ENCODE peak calls at places on chromosomes 4 and X, in six cellular contexts. One of them, this sample, is unnamed.

GRCh38 chr4:156999175-156999517 is 27.5 kb upstream of the PDGFC start:
- DNase-seq in SK-N-SH: no peak
- DNase-seq in K562: no peak
- DNase-seq in HepG2: peak
- DNase-seq in GM12878: no peak
- DNase-seq in A549: peak
- DNase-seq in this sample: peak

GRCh38 chr4:18582841-18583240 is 561.3 kb upstream of the LCORL start:
- DNase-seq in SK-N-SH: no peak
- DNase-seq in K562: no peak
- DNase-seq in HepG2: no peak
- DNase-seq in GM12878: no peak
- DNase-seq in A549: no peak
- DNase-seq in this sample: no peak

GRCh38 chrX:101206471-101206870 is 13.1 kb upstream of the DRP2 start:
- DNase-seq in SK-N-SH: peak
- DNase-seq in K562: peak
- DNase-seq in HepG2: peak
- DNase-seq in GM12878: no peak
- DNase-seq in A549: peak
- DNase-seq in this sample: peak

GRCh38 chrX:151902813-151903591 is 9.7 kb upstream of the MAGEA4 start:
- DNase-seq in SK-N-SH: no peak
- DNase-seq in K562: no peak
- DNase-seq in HepG2: peak
- DNase-seq in GM12878: no peak
- DNase-seq in A549: peak
- DNase-seq in this sample: peak

GRCh38 chr4:24547979-24548378 is 36.4 kb downstream of the DHX15 start:
- DNase-seq in SK-N-SH: no peak
- DNase-seq in K562: no peak
- DNase-seq in HepG2: no peak
- DNase-seq in GM12878: no peak
- DNase-seq in A549: no peak
- DNase-seq in this sample: no peak

GRCh38 chr4:84878541-84878940 is 87.9 kb downstream of the WDFY3 start:
- DNase-seq in SK-N-SH: no peak
- DNase-seq in K562: no peak
- DNase-seq in HepG2: no peak
- DNase-seq in GM12878: no peak
- DNase-seq in A549: no peak
- DNase-seq in this sample: peak

GRCh38 chr4:179989975-179990374 is 2253.2 kb upstream of the TENM3 start:
- DNase-seq in SK-N-SH: no peak
- DNase-seq in K562: no peak
- DNase-seq in HepG2: no peak
- DNase-seq in GM12878: peak
- DNase-seq in A549: no peak
- DNase-seq in this sample: no peak

GRCh38 chr4:84750260-84750955 is 167.5 kb downstream of the CDS1 start:
- DNase-seq in SK-N-SH: peak
- DNase-seq in K562: peak
- DNase-seq in HepG2: peak
- DNase-seq in GM12878: no peak
- DNase-seq in A549: peak
- DNase-seq in this sample: peak

GRCh38 chrX:9995855-9996339 is 28.7 kb downstream of the CLDN34 start:
- DNase-seq in SK-N-SH: peak
- DNase-seq in K562: peak
- DNase-seq in HepG2: peak
- DNase-seq in GM12878: no peak
- DNase-seq in A549: peak
- DNase-seq in this sample: peak

GRCh38 chrX:23822397-23822796 is 39.4 kb downstream of the SAT1 start:
- DNase-seq in SK-N-SH: no peak
- DNase-seq in K562: no peak
- DNase-seq in HepG2: peak
- DNase-seq in GM12878: no peak
- DNase-seq in A549: peak
- DNase-seq in this sample: peak

GRCh38 chr4:75180790-75181776 is 248.2 kb downstream of the PARM1 start:
- DNase-seq in SK-N-SH: no peak
- DNase-seq in K562: peak
- DNase-seq in HepG2: no peak
- DNase-seq in GM12878: peak
- DNase-seq in A549: peak
- DNase-seq in this sample: no peak

GRCh38 chrX:12771445-12772069 is 19.7 kb upstream of the PRPS2 start:
- DNase-seq in SK-N-SH: peak
- DNase-seq in K562: peak
- DNase-seq in HepG2: no peak
- DNase-seq in GM12878: peak
- DNase-seq in A549: peak
- DNase-seq in this sample: peak

GRCh38 chr4:3372933-3373465 is 68.8 kb upstream of the HGFAC start:
- DNase-seq in SK-N-SH: no peak
- DNase-seq in K562: no peak
- DNase-seq in HepG2: no peak
- DNase-seq in GM12878: peak
- DNase-seq in A549: no peak
- DNase-seq in this sample: no peak

GRCh38 chrX:109719262-109719661 is 13.8 kb downstream of the ACSL4 start:
- DNase-seq in SK-N-SH: no peak
- DNase-seq in K562: peak
- DNase-seq in HepG2: no peak
- DNase-seq in GM12878: no peak
- DNase-seq in A549: no peak
- DNase-seq in this sample: no peak

GRCh38 chr4:64705989-64706388 is 296.7 kb upstream of the TECRL start:
- DNase-seq in SK-N-SH: no peak
- DNase-seq in K562: no peak
- DNase-seq in HepG2: no peak
- DNase-seq in GM12878: no peak
- DNase-seq in A549: no peak
- DNase-seq in this sample: no peak

GRCh38 chrX:133859860-133860259 is 125.5 kb downstream of the GPC3 start:
- DNase-seq in SK-N-SH: no peak
- DNase-seq in K562: no peak
- DNase-seq in HepG2: no peak
- DNase-seq in GM12878: no peak
- DNase-seq in A549: no peak
- DNase-seq in this sample: peak

GRCh38 chrX:26511621-26512363 is 295.8 kb downstream of the MAGEB5 start:
- DNase-seq in SK-N-SH: no peak
- DNase-seq in K562: no peak
- DNase-seq in HepG2: no peak
- DNase-seq in GM12878: no peak
- DNase-seq in A549: no peak
- DNase-seq in this sample: no peak

GRCh38 chr4:136927172-136927571 is 605.1 kb downstream of the PCDH18 start:
- DNase-seq in SK-N-SH: no peak
- DNase-seq in K562: no peak
- DNase-seq in HepG2: no peak
- DNase-seq in GM12878: no peak
- DNase-seq in A549: peak
- DNase-seq in this sample: peak

GRCh38 chr4:76494243-76494642 is 59.2 kb downstream of the SHROOM3 start:
- DNase-seq in SK-N-SH: no peak
- DNase-seq in K562: no peak
- DNase-seq in HepG2: no peak
- DNase-seq in GM12878: no peak
- DNase-seq in A549: no peak
- DNase-seq in this sample: no peak
- TF ChIP-seq SMC3 in SK-N-SH: no peak
- TF ChIP-seq SMC3 in K562: no peak
- TF ChIP-seq SMC3 in HepG2: no peak
- TF ChIP-seq SMC3 in GM12878: no peak
- TF ChIP-seq SMC3 in A549: no peak
- TF ChIP-seq SMC3 in this sample: no peak

DNA sequence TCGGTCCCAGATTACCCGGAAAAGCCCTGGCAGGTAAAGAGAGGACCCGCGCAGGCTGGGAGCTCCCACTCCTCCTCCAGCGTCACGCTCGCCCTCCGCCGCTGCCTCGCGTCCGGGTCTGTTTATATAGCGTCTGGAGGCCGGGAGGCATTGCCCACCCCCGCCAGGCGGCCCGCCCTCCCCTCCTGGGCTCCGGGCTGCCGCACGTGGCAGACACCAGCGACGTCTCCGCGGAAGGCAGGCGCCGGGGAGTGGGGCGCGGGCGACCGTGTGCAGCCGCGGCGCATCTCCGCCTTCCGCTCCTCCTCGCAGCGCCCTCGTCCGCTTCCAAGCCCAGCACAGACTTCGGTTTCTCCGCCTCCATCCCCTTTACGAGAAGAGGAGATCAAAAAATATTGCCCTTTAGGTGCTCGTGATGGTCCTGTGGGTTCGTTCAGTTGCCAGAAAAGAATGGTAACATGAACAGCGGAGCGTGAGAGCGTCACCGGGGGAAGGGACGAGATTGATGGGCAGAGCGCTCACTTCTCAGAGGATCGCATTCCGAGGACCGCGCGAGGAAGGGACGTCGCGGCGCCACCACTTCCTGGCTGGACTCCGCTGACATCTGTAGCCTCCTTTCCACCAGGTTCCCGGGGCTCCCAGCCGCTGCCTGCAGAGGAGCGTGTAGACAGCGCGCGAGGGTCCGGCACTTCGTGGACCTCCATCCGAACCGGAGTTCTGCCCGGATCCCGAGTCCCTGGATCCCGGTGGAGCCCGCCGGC is at the start of gene GALNTL6:
- DNase-seq in SK-N-SH: peak
- DNase-seq in K562: no peak
- DNase-seq in HepG2: no peak
- DNase-seq in GM12878: no peak
- DNase-seq in A549: peak
- DNase-seq in this sample: no peak
- TF ChIP-seq SMC3 in SK-N-SH: no peak
- TF ChIP-seq SMC3 in K562: no peak
- TF ChIP-seq SMC3 in HepG2: no peak
- TF ChIP-seq SMC3 in GM12878: no peak
- TF ChIP-seq SMC3 in A549: no peak
- TF ChIP-seq SMC3 in this sample: no peak

GRCh38 chr4:54840430-54840829 is 182.7 kb downstream of the KIT start:
- DNase-seq in SK-N-SH: no peak
- DNase-seq in K562: no peak
- DNase-seq in HepG2: no peak
- DNase-seq in GM12878: no peak
- DNase-seq in A549: no peak
- DNase-seq in this sample: no peak

GRCh38 chr4:54843946-54844345 is 186.2 kb downstream of the KIT start:
- DNase-seq in SK-N-SH: no peak
- DNase-seq in K562: no peak
- DNase-seq in HepG2: no peak
- DNase-seq in GM12878: no peak
- DNase-seq in A549: no peak
- DNase-seq in this sample: no peak

GRCh38 chr4:54842226-54843055 is 184.7 kb downstream of the KIT start:
- DNase-seq in SK-N-SH: no peak
- DNase-seq in K562: no peak
- DNase-seq in HepG2: no peak
- DNase-seq in GM12878: no peak
- DNase-seq in A549: no peak
- DNase-seq in this sample: no peak

GRCh38 chr4:54843106-54843505 is 185.3 kb downstream of the KIT start:
- DNase-seq in SK-N-SH: no peak
- DNase-seq in K562: no peak
- DNase-seq in HepG2: no peak
- DNase-seq in GM12878: no peak
- DNase-seq in A549: no peak
- DNase-seq in this sample: no peak

DNA sequence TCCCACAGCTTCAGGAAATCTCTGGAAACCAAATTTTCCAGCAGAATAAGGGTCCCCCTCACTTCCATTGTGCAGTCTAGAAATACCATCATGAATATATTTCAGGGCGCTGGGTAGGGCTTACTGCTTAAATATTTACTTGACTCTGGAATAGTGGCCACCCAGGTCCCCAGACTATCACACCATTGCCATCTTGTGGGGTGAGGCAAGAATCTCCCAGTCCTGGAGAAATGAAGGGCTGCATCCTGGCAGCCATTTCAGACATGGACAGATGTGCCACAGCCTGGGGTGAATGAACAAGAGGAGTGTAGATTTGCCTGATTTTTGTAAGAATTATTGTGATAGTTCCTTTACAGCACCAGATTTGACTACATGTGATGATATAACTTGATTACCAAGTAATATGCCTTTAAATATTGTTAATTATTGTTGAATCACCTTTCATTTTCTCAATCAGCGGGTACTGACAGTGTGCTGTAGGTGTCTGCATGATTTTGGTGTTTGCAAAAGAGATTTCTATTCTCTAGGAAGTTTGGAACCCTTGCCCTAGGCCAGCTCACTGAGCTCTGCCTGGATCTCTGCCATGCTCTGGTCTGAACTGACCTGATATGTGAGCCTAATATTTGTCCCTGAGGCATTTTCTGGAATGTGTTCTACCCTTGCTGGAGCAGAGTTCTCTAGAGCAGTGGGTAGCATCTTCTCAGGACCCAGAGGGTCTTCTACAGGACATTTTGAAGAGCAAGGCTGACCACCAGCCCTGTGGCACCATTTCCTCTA is 183.4 kb downstream of the KIT start:
- DNase-seq in SK-N-SH: peak
- DNase-seq in K562: peak
- DNase-seq in HepG2: no peak
- DNase-seq in GM12878: no peak
- DNase-seq in A549: peak
- DNase-seq in this sample: peak
- TF ChIP-seq SMC3 in SK-N-SH: no peak
- TF ChIP-seq SMC3 in K562: peak
- TF ChIP-seq SMC3 in HepG2: no peak
- TF ChIP-seq SMC3 in GM12878: peak
- TF ChIP-seq SMC3 in A549: no peak
- TF ChIP-seq SMC3 in this sample: peak

DNA sequence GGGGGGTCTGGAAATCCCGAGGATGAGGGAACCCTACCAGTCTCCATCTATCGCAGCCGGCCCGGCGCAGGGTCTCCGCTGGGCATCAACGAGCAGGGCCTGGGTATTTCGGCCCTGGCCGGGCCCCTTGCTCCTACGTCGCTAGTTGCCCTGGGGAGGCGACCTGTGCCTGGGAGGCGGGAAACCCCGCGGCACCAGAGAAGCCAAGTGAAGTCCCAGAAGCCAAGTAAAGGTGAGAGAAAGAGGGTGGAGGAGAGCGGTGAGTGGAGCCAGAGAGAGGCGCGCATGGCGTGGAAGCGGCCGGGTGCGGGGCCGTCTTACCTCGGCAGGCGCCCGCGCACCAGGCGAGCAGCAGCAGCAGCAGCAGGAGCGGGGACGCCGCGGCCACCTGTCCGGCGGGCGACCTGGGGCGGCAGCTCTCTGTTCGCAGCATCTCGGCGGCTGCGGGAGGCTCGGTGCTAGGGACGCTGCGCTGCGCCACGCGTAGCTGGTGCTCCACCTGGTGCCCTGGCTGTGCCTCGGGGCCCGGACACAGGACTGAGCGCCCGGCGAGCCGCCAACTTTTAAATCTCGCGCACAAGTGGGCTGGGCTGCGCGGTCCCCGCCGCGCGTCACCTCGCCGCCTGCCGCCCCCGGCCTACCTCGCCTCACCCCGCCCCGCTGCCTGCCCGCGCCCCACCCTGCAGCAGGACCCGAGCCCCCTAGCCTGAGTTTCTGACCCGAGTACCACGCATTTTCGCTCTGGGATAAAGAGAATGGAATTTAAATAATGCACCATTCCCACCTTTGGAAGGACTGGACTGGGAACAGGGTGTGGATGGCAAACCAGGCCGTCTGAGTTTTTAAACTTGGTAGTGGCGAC is at the start of gene NMU:
- DNase-seq in SK-N-SH: peak
- DNase-seq in K562: peak
- DNase-seq in HepG2: peak
- DNase-seq in GM12878: no peak
- DNase-seq in A549: peak
- DNase-seq in this sample: no peak
- TF ChIP-seq SMC3 in SK-N-SH: no peak
- TF ChIP-seq SMC3 in K562: no peak
- TF ChIP-seq SMC3 in HepG2: no peak
- TF ChIP-seq SMC3 in GM12878: no peak
- TF ChIP-seq SMC3 in A549: no peak
- TF ChIP-seq SMC3 in this sample: no peak

This sample was measured in IMR-90.